ENCODE peak calls at places on chromosome 17, in eight cellular contexts. L is SK-N-SH, E is GM23338, H is BJ, S is tibial artery, D is H9, X is psoas muscle, Q is upper lobe of right lung. M is an unnamed sample.

GRCh38 chr17:67602974-67603373 is 114.8 kb upstream of the NOL11 start:
- DNase-seq in S (no peak), Q (no peak), E (peak; percentile 87), D (peak; percentile 84), X (no peak), L (peak; percentile 42), H (no peak), M (no peak)

GRCh38 chr17:49862781-49863331 is 15.0 kb upstream of the TAC4 start:
- DNase-seq in L (no peak), D (no peak), H (no peak), S (no peak), Q (no peak), E (peak; percentile 40), X (no peak), M (no peak)

GRCh38 chr17:77695386-77695785 is 263.1 kb upstream of the TNRC6C start:
- DNase-seq in Q (no peak), D (peak; percentile 28), L (no peak), X (no peak), E (no peak), S (no peak), H (no peak), M (peak; percentile 30)

GRCh38 chr17:41895617-41896016 is 23.1 kb downstream of the ACLY start:
- DNase-seq in H (no peak), X (peak; percentile 65), E (no peak), L (peak; percentile 55), Q (no peak), D (no peak), S (no peak), M (no peak)

GRCh38 chr17:77279448-77280303 is 138.9 kb downstream of the SEC14L1 start:
- DNase-seq in Q (peak; percentile 93), S (no peak), D (peak; percentile 67), H (no peak), L (peak; percentile 44), X (no peak), E (peak; percentile 55), M (no peak)

GRCh38 chr17:58046230-58047094 is 36.8 kb upstream of the DYNLL2 start:
- DNase-seq in S (no peak), L (no peak), E (peak; percentile 63), Q (no peak), X (no peak), D (peak; percentile 66), H (no peak), M (no peak)

GRCh38 chr17:40486513-40487370 is 14.7 kb downstream of the TNS4 start:
- DNase-seq in E (no peak), L (no peak), X (no peak), D (no peak), H (no peak), S (no peak), Q (no peak), M (no peak)

GRCh38 chr17:61393550-61393903 is 6.1 kb upstream of the TBX2 start:
- DNase-seq in S (no peak), E (no peak), H (no peak), X (peak; percentile 61), Q (no peak), D (peak; percentile 58), L (peak; percentile 66), M (no peak)

GRCh38 chr17:57357830-57358426 is 101.6 kb downstream of the MSI2 start:
- DNase-seq in L (no peak), D (no peak), Q (no peak), S (no peak), H (no peak), X (no peak), E (no peak), M (no peak)

GRCh38 chr17:67520282-67520906 is 143.3 kb downstream of the PITPNC1 start:
- DNase-seq in L (no peak), S (peak; percentile 75), E (no peak), H (no peak), X (no peak), D (peak; percentile 28), Q (no peak), M (no peak)

GRCh38 chr17:40541873-40542561 is 23.3 kb downstream of the CCR7 start:
- DNase-seq in Q (peak; percentile 58), D (no peak), X (peak; percentile 60), H (no peak), E (no peak), S (peak; percentile 76), L (no peak), M (peak; percentile 55)

GRCh38 chr17:1473841-1474240 is 17.8 kb upstream of the CRK start:
- DNase-seq in E (no peak), S (no peak), L (no peak), H (no peak), D (no peak), X (no peak), Q (no peak), M (no peak)

GRCh38 chr17:13864551-13864950 is 204.8 kb upstream of the COX10 start:
- DNase-seq in E (no peak), L (no peak), S (no peak), Q (no peak), D (no peak), X (no peak), H (peak; percentile 3), M (no peak)

GRCh38 chr17:82338858-82339633 is 5.5 kb upstream of the SECTM1 start:
- DNase-seq in E (peak; percentile 33), H (no peak), Q (no peak), L (no peak), D (no peak), X (peak; percentile 59), S (no peak), M (no peak)

GRCh38 chr17:80859004-80859941 is 132.4 kb upstream of the CHMP6 start:
- DNase-seq in E (peak; percentile 44), S (peak; percentile 54), H (peak; percentile 60), D (peak; percentile 67), Q (no peak), X (peak; percentile 92), L (peak; percentile 88), M (peak; percentile 91)

GRCh38 chr17:16470302-16470701 is 21.7 kb downstream of the LRRC75A start:
- DNase-seq in H (no peak), D (peak; percentile 37), E (no peak), S (no peak), L (peak; percentile 62), X (no peak), Q (no peak), M (no peak)
- TF ChIP-seq CTCF in H (no peak), D (peak; percentile 14), E (no peak), S (no peak), L (no peak), X (no peak), Q (no peak), M (no peak)

DNA sequence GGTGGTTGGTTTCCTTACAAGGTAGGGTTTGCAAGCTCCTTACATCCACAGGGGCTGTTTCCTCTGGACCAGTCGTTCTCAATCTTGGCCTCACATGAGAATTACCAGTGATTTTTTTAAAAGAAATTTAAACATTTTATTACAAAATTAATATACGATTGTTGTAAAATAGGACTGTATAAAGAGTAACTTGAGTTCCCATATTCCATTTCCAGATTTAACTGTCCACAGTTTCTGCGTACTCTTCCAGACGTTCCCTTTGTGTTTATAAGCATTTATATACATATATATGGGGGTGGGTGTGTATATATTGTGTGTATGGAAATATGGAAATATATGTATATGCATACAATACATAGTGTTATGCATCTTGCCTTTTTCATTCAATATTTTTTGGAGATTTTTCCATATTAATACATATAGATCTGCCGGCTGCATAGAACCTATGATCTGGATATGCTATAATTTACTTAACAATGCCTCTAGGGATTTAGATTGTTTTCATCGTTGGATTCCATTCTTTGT is 31.5 kb downstream of the HLF start:
- DNase-seq in D (no peak), L (no peak), H (no peak), S (no peak), Q (no peak), X (no peak), E (no peak), M (no peak)
- TF ChIP-seq CTCF in D (no peak), L (no peak), H (no peak), S (no peak), Q (no peak), X (no peak), E (no peak), M (peak; percentile 38)

GRCh38 chr17:36703860-36704266 is 102.5 kb downstream of the MRM1 start:
- DNase-seq in D (peak; percentile 91), X (peak; percentile 67), L (peak; percentile 37), Q (peak; percentile 75), H (no peak), S (no peak), E (peak; percentile 94), M (peak; percentile 93)
- TF ChIP-seq CTCF in D (peak; percentile 33), X (no peak), L (no peak), Q (no peak), H (no peak), S (no peak), E (no peak), M (peak; percentile 30)

DNA sequence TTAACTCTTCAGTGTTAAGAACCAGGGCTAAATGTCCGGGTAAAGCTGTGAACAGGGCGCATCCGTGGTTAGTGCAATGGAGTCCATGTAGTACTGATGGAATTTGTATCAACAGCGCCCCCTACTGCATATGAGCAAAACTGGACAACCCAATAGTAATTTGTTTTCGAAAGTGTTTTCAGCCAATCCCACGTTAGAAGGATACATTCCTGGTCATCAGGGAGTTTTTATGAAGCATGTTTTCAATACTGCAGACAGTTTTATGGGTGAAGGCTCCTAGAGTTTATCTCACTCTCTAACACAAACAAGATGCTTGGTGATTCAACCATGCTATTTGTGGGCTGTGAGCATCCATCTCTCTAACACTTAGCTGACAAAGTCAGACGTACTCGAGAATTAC is 46.6 kb upstream of the HNF1B start:
- DNase-seq in S (no peak), L (peak; percentile 19), D (peak; percentile 46), Q (no peak), H (peak; percentile 65), X (no peak), E (peak; percentile 59), M (no peak)
- TF ChIP-seq CTCF in S (no peak), L (peak; percentile 66), D (peak; percentile 80), Q (peak; percentile 55), H (peak; percentile 59), X (no peak), E (peak; percentile 82), M (peak; percentile 75)

DNA sequence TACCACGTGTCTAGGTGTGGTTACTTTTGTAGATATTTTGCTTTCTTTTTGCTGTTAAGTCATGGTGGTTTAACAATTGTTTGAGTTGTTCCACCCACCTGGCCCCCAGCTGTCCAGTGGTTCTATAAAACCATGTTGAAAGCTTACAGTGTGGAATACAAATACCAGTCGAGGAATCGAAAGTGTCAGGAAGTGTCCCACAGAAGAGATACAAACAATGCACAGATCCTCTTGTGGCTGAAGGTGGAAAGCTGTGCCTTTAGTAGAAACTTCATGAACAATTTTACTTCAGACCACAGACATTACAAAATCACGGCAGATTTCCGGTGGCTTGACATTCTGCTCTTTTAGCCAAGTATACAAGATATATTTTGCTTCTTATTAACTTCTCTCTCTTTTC is 782.4 kb upstream of the SOX9 start:
- DNase-seq in E (no peak), D (no peak), X (no peak), S (no peak), Q (no peak), H (no peak), L (no peak), M (no peak)
- TF ChIP-seq CTCF in E (no peak), D (no peak), X (no peak), S (no peak), Q (no peak), H (no peak), L (no peak), M (no peak)